ENCODE peak calls at places on chromosome 12, in six cellular contexts. X is IMR-90, B is hepatocyte, J is left ventricle myocardium inferior, M is HCT116, R is fibroblast of lung. H is an unnamed sample. For H3K4me1 and H3K36me3, the result is how much of the 10 kb centered on the place peaks cover.

GRCh38 chr12:16030729-16031128 is 119.6 kb downstream of the DERA start:
- DNase-seq in B (peak), J (no peak), X (peak), R (no peak), M (no peak), H (peak)

GRCh38 chr12:99911076-99911475 is 73.7 kb downstream of the ANKS1B start:
- DNase-seq in R (peak), X (peak), B (peak), M (no peak), J (no peak), H (no peak)

GRCh38 chr12:25861226-25861625 is 97.3 kb upstream of the RASSF8 start:
- DNase-seq in B (no peak), X (no peak), R (no peak), J (no peak), M (no peak), H (no peak)

GRCh38 chr12:122835693-122836026 is 403 bp downstream of the HIP1R start:
- DNase-seq in J (no peak), M (no peak), R (no peak), B (peak), X (no peak), H (no peak)

GRCh38 chr12:28870839-28871440 is 278.1 kb upstream of the FAR2 start:
- DNase-seq in B (no peak), M (no peak), R (peak), X (peak), J (no peak), H (no peak)

GRCh38 chr12:5439788-5440300 is 7.9 kb downstream of the NTF3 start:
- DNase-seq in M (no peak), X (no peak), B (no peak), R (no peak), J (no peak), H (no peak)

GRCh38 chr12:6364037-6364360 is 11.4 kb downstream of the SCNN1A start:
- DNase-seq in B (no peak), M (no peak), R (no peak), X (no peak), J (peak), H (no peak)

GRCh38 chr12:1925125-1925963 is 6.9 kb upstream of the CACNA2D4 start:
- DNase-seq in M (no peak), R (no peak), J (no peak), B (peak), X (no peak), H (no peak)

GRCh38 chr12:57272337-57273151 is 21.6 kb upstream of the STAC3 start:
- DNase-seq in B (no peak), R (peak), J (peak), X (peak), M (no peak), H (no peak)

GRCh38 chr12:66916189-66916588 is 237.3 kb upstream of the GRIP1 start:
- DNase-seq in R (no peak), J (no peak), B (no peak), X (no peak), M (no peak), H (no peak)

GRCh38 chr12:109451400-109451799 is 25.7 kb downstream of the KCTD10 start:
- DNase-seq in R (no peak), X (no peak), J (no peak), B (no peak), M (no peak), H (no peak)

DNA sequence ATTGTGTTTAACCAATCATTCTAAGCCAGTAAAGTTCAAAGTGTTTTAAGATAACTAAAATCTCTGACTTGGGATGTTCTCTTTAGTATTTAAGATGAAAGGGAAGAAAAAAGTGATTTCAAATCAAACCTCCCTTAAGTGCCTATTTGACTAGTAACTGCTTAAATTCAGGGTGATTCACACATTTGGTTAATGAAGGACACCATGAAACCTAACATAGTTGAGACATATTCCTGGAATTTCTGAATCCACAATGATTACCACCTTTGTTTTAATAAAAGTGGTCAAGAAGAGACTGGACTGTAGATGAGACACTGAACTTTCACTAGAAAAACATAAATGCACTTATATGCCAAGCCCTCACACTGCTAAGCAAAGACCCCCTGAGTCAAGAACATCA is 138.7 kb downstream of the MED13L start:
- DNase-seq in X (no peak), J (no peak), B (no peak), R (peak), M (no peak), H (no peak)
- H3K4me1 ChIP-seq in X (under half), J (half or more), B (under half), R (under half), M (under half), H (under half)

GRCh38 chr12:64884728-64885127 is 60.3 kb downstream of the TBC1D30 start:
- DNase-seq in B (no peak), J (no peak), M (no peak), X (no peak), R (no peak), H (no peak)

GRCh38 chr12:64884164-64884542 is 59.7 kb downstream of the TBC1D30 start:
- DNase-seq in M (no peak), J (no peak), B (no peak), X (no peak), R (no peak), H (no peak)

GRCh38 chr12:64882687-64883086 is 58.2 kb downstream of the TBC1D30 start:
- DNase-seq in R (no peak), J (no peak), B (no peak), X (no peak), M (no peak), H (no peak)

GRCh38 chr12:64883264-64884163 is 59.1 kb downstream of the TBC1D30 start:
- DNase-seq in J (no peak), R (no peak), B (no peak), X (no peak), M (no peak), H (peak)
- TF ChIP-seq CTCF in J (no peak), R (no peak), B (no peak), X (no peak), M (no peak), H (no peak)

GRCh38 chr12:120211243-120211903 is 10.5 kb upstream of the RPLP0 start:
- DNase-seq in M (no peak), B (no peak), R (no peak), J (no peak), X (no peak), H (no peak)
- H3K36me3 ChIP-seq in M (under half), B (under half), R (under half), J (half or more), X (half or more), H (under half)

DNA sequence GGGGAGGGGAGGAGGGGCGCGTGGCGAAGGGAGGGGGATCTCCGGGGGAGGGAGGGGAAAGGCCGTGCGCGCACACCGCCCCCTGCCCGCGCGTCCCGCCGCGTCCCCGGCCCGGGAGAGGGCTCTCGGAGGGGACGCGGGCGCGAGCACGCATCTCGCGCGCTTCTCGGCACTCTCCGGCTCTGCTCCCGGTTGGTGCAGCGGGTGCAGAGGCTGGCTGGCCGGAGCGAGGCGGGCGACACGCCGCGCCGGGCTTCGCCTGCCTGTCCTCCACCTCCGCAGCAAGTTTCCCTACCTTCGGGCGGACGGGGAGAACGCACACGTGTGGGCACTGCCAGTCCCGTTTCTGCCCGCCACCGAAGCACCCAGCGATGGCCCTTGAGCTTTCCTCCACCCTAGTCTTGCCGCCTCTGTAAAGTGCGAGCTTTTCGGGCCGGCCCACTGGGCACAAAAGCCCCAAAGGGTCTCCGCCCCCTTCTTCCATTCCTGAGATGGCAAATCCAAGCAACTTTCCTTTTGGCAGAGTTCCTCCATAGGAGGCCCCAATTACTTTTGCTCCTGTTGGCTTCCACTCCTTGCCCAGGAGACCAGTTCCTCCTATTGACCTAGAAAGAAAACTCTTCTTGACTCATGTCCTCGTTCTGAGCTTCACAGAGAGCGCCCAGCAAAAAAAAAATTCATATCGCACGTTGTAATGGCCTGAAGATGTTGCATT is 363 bp upstream of the CSAD start:
- DNase-seq in J (peak), X (peak), B (peak), M (peak), R (peak), H (peak)
- H3K4me1 ChIP-seq in J (half or more), X (under half), B (under half), M (under half), R (under half), H (under half)

DNA sequence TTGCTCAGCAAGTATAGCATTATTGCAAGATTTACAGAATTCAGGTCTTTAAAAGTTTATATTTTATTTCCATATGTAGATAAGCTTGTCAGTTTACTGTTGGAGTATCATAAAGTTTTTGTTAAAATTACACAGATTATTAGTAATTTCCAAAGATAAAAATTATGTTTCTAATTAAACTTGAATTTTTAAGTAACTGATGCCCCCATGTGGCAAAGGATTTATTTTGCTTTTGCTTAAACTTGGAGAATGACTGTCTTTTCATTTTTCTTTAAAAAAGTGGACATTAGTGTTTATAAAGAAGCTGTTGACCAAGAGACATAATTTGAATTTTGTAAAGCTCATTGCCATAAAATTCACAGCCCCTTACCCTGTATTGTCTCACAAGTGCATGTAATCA is 45.8 kb downstream of the ETNK1 start:
- DNase-seq in J (no peak), M (no peak), R (no peak), X (peak), B (no peak), H (no peak)
- TF ChIP-seq CTCF in J (peak), M (peak), R (peak), X (peak), B (peak), H (peak)

GRCh38 chr12:75509621-75510020 is 1.8 kb downstream of the KRR1 start:
- DNase-seq in B (no peak), R (no peak), J (no peak), M (no peak), X (no peak), H (no peak)

GRCh38 chr12:75503459-75503858 is 8.0 kb downstream of the KRR1 start:
- DNase-seq in R (no peak), M (no peak), J (no peak), X (no peak), B (no peak), H (no peak)

GRCh38 chr12:75508159-75508558 is 3.2 kb downstream of the KRR1 start:
- DNase-seq in J (no peak), B (no peak), R (no peak), X (no peak), M (no peak), H (no peak)

GRCh38 chr12:75505706-75506312 is 5.6 kb downstream of the KRR1 start:
- DNase-seq in X (peak), R (no peak), M (no peak), B (peak), J (no peak), H (no peak)

DNA sequence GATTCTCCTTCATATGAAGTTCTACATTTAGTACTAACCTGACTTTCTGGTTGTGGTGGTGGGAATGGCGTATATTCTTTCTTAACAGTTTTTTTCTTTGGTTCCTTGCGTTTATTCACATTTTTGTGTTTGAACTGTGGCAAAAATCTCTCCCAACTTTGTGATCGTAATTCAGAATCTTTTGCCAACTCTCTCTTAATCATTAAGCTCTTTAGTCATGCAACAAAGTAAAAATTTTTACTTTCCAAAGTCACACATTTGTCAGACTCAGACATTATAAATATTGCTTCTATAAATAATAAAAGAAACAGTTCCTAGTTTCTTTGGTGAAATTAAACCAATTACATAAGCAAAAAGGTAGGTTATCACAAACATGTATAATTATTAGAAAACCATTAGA is 7.5 kb downstream of the KRR1 start:
- DNase-seq in B (no peak), X (no peak), R (no peak), M (no peak), J (no peak), H (no peak)
- H3K36me3 ChIP-seq in B (under half), X (under half), R (under half), M (half or more), J (half or more), H (under half)

DNA sequence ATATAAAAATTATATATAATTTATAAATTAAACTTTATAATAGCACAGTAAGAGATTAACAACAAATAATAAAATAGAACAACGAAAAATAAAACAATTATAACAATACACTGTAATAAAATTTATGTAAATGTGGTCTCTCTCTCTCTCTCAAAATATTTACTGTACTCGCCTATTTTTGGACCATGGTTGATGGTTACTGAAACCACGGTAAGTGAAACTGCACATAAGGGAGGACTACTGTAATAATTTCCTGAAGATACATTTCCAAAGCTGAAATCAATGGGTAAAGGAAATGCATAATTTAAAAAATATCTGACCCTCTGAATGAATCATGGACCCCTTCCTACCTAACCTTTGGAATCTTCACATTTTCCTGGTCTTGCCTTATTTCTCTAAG is 48.9 kb downstream of the NTN4 start:
- DNase-seq in B (no peak), J (no peak), X (no peak), M (no peak), R (no peak), H (no peak)
- H3K4me1 ChIP-seq in B (under half), J (half or more), X (under half), M (under half), R (under half), H (half or more)